ENCODE peak calls at places on chromosomes 3 and 15, in five cellular contexts. F, W, U, M and Z are unnamed samples. For H3K27me3, the result is how much of the 10 kb centered on the place peaks cover.

GRCh38 chr15:65902373-65902772 is 33.1 kb downstream of the RAB11A start:
- DNase-seq in F (peak), W (no peak), U (no peak), M (peak), Z (peak)

GRCh38 chr3:33372218-33373081 is 67.8 kb downstream of the UBP1 start:
- DNase-seq in M (peak), W (no peak), F (no peak), U (peak), Z (no peak)

GRCh38 chr3:29932662-29933316 is 651.9 kb downstream of the RBMS3 start:
- DNase-seq in M (no peak), F (no peak), W (no peak), U (no peak), Z (no peak)

GRCh38 chr3:125916376-125916978 is 52.5 kb upstream of the ROPN1B start:
- DNase-seq in M (peak), U (peak), W (peak), F (no peak), Z (no peak)

GRCh38 chr15:92306662-92307061 is 87.0 kb upstream of the ST8SIA2 start:
- DNase-seq in F (no peak), M (peak), U (peak), W (no peak), Z (no peak)

GRCh38 chr15:69794643-69795461 is 302.9 kb downstream of the TLE3 start:
- DNase-seq in W (no peak), M (peak), F (no peak), U (no peak), Z (no peak)

GRCh38 chr15:82122754-82123400 is 77.1 kb upstream of the MEX3B start:
- DNase-seq in M (no peak), F (no peak), W (no peak), U (no peak), Z (no peak)

GRCh38 chr3:150599611-150600297 is 3.4 kb upstream of the SELENOT start:
- DNase-seq in F (no peak), W (no peak), M (peak), U (no peak), Z (peak)

GRCh38 chr3:31817411-31817966 is 163.6 kb downstream of the OSBPL10 start:
- DNase-seq in W (peak), F (no peak), M (no peak), U (no peak), Z (no peak)

GRCh38 chr3:159770998-159771397 is 217.6 kb upstream of the IL12A start:
- DNase-seq in W (no peak), M (no peak), F (no peak), U (no peak), Z (no peak)

GRCh38 chr3:158749977-158750376 is 17.7 kb upstream of the RARRES1 start:
- DNase-seq in F (no peak), M (no peak), U (no peak), W (no peak), Z (no peak)

GRCh38 chr15:49644364-49644794 is 23.5 kb downstream of the DTWD1 start:
- DNase-seq in U (no peak), W (no peak), F (no peak), M (peak), Z (no peak)

GRCh38 chr3:57605683-57606082 is 8.5 kb upstream of the ARF4 start:
- DNase-seq in U (no peak), M (no peak), F (no peak), W (no peak), Z (no peak)

GRCh38 chr3:5616873-5617272 is 429.4 kb downstream of the EDEM1 start:
- DNase-seq in W (no peak), U (no peak), M (no peak), F (no peak), Z (no peak)

GRCh38 chr3:128081846-128082245 is 29.6 kb downstream of the SEC61A1 start:
- DNase-seq in M (no peak), F (no peak), U (no peak), W (no peak), Z (no peak)

GRCh38 chr3:195897081-195897852 is 11.1 kb downstream of the TNK2 start:
- DNase-seq in M (no peak), U (no peak), F (no peak), W (peak), Z (no peak)

GRCh38 chr3:178270838-178271237 is 265.4 kb upstream of the KCNMB2 start:
- DNase-seq in U (no peak), F (no peak), M (no peak), W (no peak), Z (no peak)

GRCh38 chr3:142724682-142725351 is 983 bp downstream of the TRPC1 start:
- DNase-seq in U (no peak), M (peak), F (peak), W (peak), Z (peak)

GRCh38 chr15:49024840-49025239 is 21.4 kb downstream of the SECISBP2L start:
- DNase-seq in W (no peak), U (no peak), F (no peak), M (no peak), Z (no peak)

GRCh38 chr3:65331730-65332129 is 643.9 kb upstream of the ADAMTS9 start:
- DNase-seq in F (no peak), W (no peak), M (no peak), U (no peak), Z (no peak)

GRCh38 chr3:65811917-65812316 is 226.8 kb downstream of the MAGI1 start:
- DNase-seq in F (no peak), M (no peak), U (no peak), W (no peak), Z (no peak)

GRCh38 chr3:39668420-39668819 is 141.0 kb upstream of the MYRIP start:
- DNase-seq in W (no peak), U (peak), M (peak), F (no peak), Z (no peak)

GRCh38 chr3:177281292-177281942 is 84.1 kb upstream of the TBL1XR1 start:
- DNase-seq in F (no peak), U (no peak), W (no peak), M (no peak), Z (no peak)

GRCh38 chr15:74179101-74179841 is 5.8 kb downstream of the ISLR start:
- DNase-seq in F (peak), W (peak), M (no peak), U (no peak), Z (no peak)

GRCh38 chr3:167350245-167350862 is 29.7 kb downstream of the ZBBX start:
- DNase-seq in F (no peak), W (no peak), M (peak), U (peak), Z (no peak)

GRCh38 chr3:197333901-197334639 is 35.7 kb upstream of the DLG1 start:
- DNase-seq in W (no peak), M (no peak), U (no peak), F (no peak), Z (peak)

GRCh38 chr3:14396293-14396692 is 6.1 kb upstream of the SLC6A6 start:
- DNase-seq in F (no peak), W (no peak), M (no peak), U (no peak), Z (no peak)

GRCh38 chr3:18425641-18426403 is 683 bp upstream of the SATB1 start:
- DNase-seq in F (peak), M (peak), U (no peak), W (peak), Z (peak)

GRCh38 chr3:186523434-186523833 is 20.7 kb downstream of the CRYGS start:
- DNase-seq in W (no peak), U (no peak), F (no peak), M (no peak), Z (no peak)

GRCh38 chr15:100653608-100654007 is 51.2 kb downstream of the ASB7 start:
- DNase-seq in W (no peak), M (no peak), U (no peak), F (no peak), Z (no peak)

GRCh38 chr3:185409957-185410356 is 47.0 kb downstream of the MAP3K13 start:
- DNase-seq in U (no peak), F (no peak), W (no peak), M (peak), Z (no peak)

GRCh38 chr3:114627760-114628159 is 333.9 kb downstream of the TIGIT start:
- DNase-seq in M (no peak), W (no peak), F (no peak), U (no peak), Z (no peak)

GRCh38 chr15:78739206-78739605 is 72.1 kb downstream of the ADAMTS7 start:
- DNase-seq in M (no peak), U (no peak), W (peak), F (no peak), Z (peak)

GRCh38 chr15:100853676-100854440 is 25.8 kb upstream of the ALDH1A3 start:
- DNase-seq in F (no peak), U (no peak), W (no peak), M (no peak), Z (no peak)

GRCh38 chr3:14248849-14249523 is 70.4 kb downstream of the LSM3 start:
- DNase-seq in U (no peak), M (no peak), F (no peak), W (no peak), Z (no peak)

GRCh38 chr15:89760303-89761008 is 9.4 kb upstream of the MESP1 start:
- DNase-seq in F (peak), W (peak), M (peak), U (peak), Z (peak)

GRCh38 chr3:14482271-14482721 is 57.8 kb downstream of the GRIP2 start:
- DNase-seq in U (no peak), W (no peak), F (peak), M (no peak), Z (no peak)

GRCh38 chr15:77031376-77032050 is 36.6 kb downstream of the PSTPIP1 start:
- DNase-seq in U (no peak), W (no peak), F (peak), M (no peak), Z (no peak)

GRCh38 chr3:151283907-151284461 is 5.6 kb upstream of the P2RY14 start:
- DNase-seq in M (no peak), U (no peak), W (no peak), F (no peak), Z (no peak)

GRCh38 chr3:169240786-169241486 is 422.6 kb downstream of the MECOM start:
- DNase-seq in W (no peak), U (no peak), M (no peak), F (no peak), Z (no peak)

GRCh38 chr3:122998206-122998605 is 29.4 kb downstream of the SEMA5B start:
- DNase-seq in M (no peak), W (no peak), F (no peak), U (no peak), Z (no peak)
- H3K27me3 ChIP-seq in M (under half), W (under half), F (under half), U (under half), Z (under half)

GRCh38 chr15:67744331-67745058 is 80.8 kb upstream of the SKOR1 start:
- DNase-seq in W (no peak), F (no peak), U (no peak), M (no peak), Z (no peak)

GRCh38 chr15:67743558-67743957 is 81.8 kb upstream of the SKOR1 start:
- DNase-seq in U (no peak), W (no peak), F (no peak), M (no peak), Z (no peak)

GRCh38 chr15:67746450-67746849 is 78.9 kb upstream of the SKOR1 start:
- DNase-seq in W (no peak), F (no peak), U (no peak), M (peak), Z (peak)

GRCh38 chr15:67746022-67746421 is 79.3 kb upstream of the SKOR1 start:
- DNase-seq in W (no peak), U (no peak), M (no peak), F (no peak), Z (no peak)

DNA sequence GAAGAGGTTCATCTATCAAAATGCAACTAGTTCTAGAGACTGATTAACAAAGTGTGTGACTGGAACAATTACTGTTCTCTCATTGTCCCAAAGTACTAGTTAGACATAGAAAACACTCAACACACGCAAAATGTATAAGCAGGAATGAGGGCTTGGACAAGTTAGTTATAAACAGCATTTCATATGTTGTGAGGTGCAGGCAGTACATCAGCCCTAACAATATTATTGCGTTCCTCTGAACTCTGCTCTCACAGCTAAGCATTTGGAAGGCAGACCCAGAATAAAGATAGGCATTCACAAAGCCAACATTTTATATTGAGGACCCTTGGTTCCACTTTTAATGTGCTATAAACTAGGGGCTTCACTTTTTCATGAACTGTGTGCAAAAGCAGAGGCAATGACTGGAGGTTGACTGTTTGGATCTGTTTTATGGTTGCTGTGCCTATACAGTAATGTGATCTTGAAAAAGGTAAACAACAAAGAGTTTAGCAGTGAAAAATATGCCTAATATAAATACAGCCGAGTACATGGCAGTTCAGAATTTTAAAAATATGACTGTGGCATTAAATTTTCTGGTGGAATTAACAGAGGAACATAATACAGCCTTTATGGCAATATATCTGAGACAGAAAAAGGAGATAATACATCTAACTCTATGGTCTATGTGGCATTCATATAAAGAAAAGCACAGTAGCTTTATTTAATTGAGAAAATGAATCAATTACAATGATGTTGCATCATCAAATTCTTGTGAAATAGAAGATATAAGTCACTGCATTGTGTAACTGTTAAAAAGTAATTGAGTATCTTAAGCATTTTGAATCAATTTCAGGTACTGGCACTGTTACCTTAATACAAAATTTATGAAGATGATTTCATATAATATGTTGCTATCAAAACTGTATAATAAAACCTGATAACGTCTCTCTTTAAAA is 80.0 kb upstream of the SKOR1 start:
- DNase-seq in M (no peak), U (no peak), F (no peak), W (no peak), Z (no peak)
- H3K27me3 ChIP-seq in M (under half), U (under half), F (under half), W (under half), Z (under half)

GRCh38 chr3:53672987-53673386 is 173.2 kb downstream of the CHDH start:
- DNase-seq in U (no peak), M (no peak), F (no peak), W (no peak), Z (no peak)
- H3K27me3 ChIP-seq in U (under half), M (under half), F (under half), W (under half), Z (under half)

DNA sequence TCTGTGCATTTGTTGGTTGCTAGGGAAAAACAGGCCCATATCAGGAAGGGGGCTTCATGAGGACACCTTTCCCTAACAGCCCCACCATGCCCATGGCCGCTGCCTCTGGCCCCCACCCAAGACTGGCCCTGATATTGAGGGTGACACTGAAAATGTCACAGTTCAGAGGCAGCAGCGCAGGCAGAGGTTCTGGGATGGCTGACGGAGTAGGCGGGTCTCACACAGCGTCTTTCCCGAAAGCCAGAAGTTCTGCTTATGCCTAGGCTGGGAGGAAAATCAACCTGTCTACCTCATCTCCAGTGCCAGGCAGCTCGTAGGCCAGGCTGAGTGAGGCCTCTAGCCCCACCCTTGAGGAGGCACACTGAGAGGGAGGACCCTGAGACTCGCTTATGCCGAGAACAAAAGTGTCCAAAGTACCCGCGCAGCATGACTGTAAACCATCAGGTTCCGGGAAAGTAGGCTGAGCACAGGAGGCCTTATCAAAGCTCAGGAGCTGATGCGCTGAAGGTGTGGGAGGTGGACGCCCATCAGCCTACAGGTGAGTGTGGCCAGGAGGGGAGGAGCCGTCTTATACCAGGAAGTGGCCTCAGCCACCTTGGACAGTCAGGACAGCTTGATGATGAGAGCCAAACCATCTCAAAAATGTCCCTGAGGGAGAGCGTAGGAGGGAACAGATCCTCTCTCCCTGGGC is 27.5 kb downstream of the GRAMD2A start:
- DNase-seq in F (no peak), U (no peak), M (no peak), W (no peak), Z (peak)
- H3K27me3 ChIP-seq in F (under half), U (under half), M (under half), W (under half), Z (under half)